ENCODE peak calls at places on chromosomes 6 and 20, in six cellular contexts. G is activated naive CD8-positive, alpha-beta T cell treated with anti-CD3 and anti-CD28 coated beads, Interleukin-2, amount 50 U/mL, for 24 hours; R is heart right ventricle; W is left ventricle myocardium superior; A is B cell; D is effector memory CD8-positive, alpha-beta T cell. H is an unnamed sample.
A peak's percentile ranks its signal among the peaks of the same experiment; 100 is the strongest.

GRCh38 chr6:27312146-27312949 is at the start of gene POM121L2:
- ATAC-seq in G (peak; percentile 57), R (no peak), W (peak; percentile 17), A (peak; percentile 60), D (peak; percentile 61), H (peak; percentile 67)

GRCh38 chr6:138038148-138038870 is 68.9 kb downstream of the PERP start:
- ATAC-seq in G (no peak), R (no peak), W (no peak), A (no peak), D (no peak), H (no peak)

GRCh38 chr6:152529364-152529763 is 107.8 kb downstream of the SYNE1 start:
- ATAC-seq in G (peak; percentile 43), R (no peak), W (no peak), A (no peak), D (no peak), H (no peak)

GRCh38 chr20:2387180-2387577 is 6.5 kb downstream of the TGM6 start:
- ATAC-seq in G (peak; percentile 67), R (no peak), W (no peak), A (no peak), D (peak; percentile 60), H (peak; percentile 35)

GRCh38 chr6:111765681-111766523 is 107.3 kb downstream of the FYN start:
- ATAC-seq in G (peak; percentile 3), R (no peak), W (no peak), A (no peak), D (no peak), H (no peak)

GRCh38 chr6:5204340-5204739 is 56.4 kb downstream of the LYRM4 start:
- ATAC-seq in G (no peak), R (no peak), W (no peak), A (no peak), D (no peak), H (peak; percentile 56)

GRCh38 chr6:77568570-77568969 is 84.3 kb upstream of the MEI4 start:
- ATAC-seq in G (no peak), R (no peak), W (no peak), A (no peak), D (no peak), H (no peak)

GRCh38 chr6:133277895-133278545 is 36.9 kb downstream of the EYA4 start:
- ATAC-seq in G (no peak), R (no peak), W (peak; percentile 36), A (no peak), D (no peak), H (no peak)

GRCh38 chr20:5150226-5151076 is 23.6 kb downstream of the CDS2 start:
- ATAC-seq in G (no peak), R (peak; percentile 57), W (peak; percentile 67), A (no peak), D (no peak), H (no peak)

GRCh38 chr20:56689318-56689717 is 60.2 kb downstream of the TFAP2C start:
- ATAC-seq in G (no peak), R (no peak), W (no peak), A (no peak), D (no peak), H (peak; percentile 62)

GRCh38 chr6:13560651-13561044 is 13.8 kb upstream of the SIRT5 start:
- ATAC-seq in G (no peak), R (no peak), W (no peak), A (no peak), D (no peak), H (no peak)

GRCh38 chr6:53214172-53214571 is 65.5 kb upstream of the GCM1 start:
- ATAC-seq in G (no peak), R (no peak), W (no peak), A (no peak), D (no peak), H (no peak)

GRCh38 chr6:101633081-101633480 is 239.6 kb downstream of the GRIK2 start:
- ATAC-seq in G (no peak), R (no peak), W (no peak), A (no peak), D (no peak), H (no peak)